ENCODE peak calls at places on chromosome 3, in eight cellular contexts. M is NB4; V is heart right ventricle; I is right cardiac atrium; X is effector CD4-positive, alpha-beta T cell; T is activated CD4-positive, alpha-beta T cell treated with anti-CD3 and anti-CD28 coated beads, Interleukin-2, amount 50 U/mL, for 48 hours; W is T follicular helper cell; P is coronary artery. Q is an unnamed sample.

GRCh38 chr3:120459196-120459595 is 8.4 kb upstream of the FSTL1 start:
- DNase-seq in M (no peak), V (no peak), I (no peak), X (no peak), T (no peak), W (no peak), P (peak; percentile 45), Q (no peak)

GRCh38 chr3:110710605-110711004 is 361.0 kb upstream of the NECTIN3 start:
- DNase-seq in M (no peak), V (no peak), I (no peak), X (no peak), T (no peak), W (no peak), P (no peak), Q (no peak)

GRCh38 chr3:113103588-113103987 is 107.8 kb upstream of the BOC start:
- DNase-seq in M (peak; percentile 41), V (no peak), I (no peak), X (no peak), T (no peak), W (no peak), P (no peak), Q (no peak)

GRCh38 chr3:127629462-127630403 is 748 bp downstream of the PODXL2 start:
- DNase-seq in M (peak; percentile 29), V (no peak), I (peak; percentile 66), X (no peak), T (peak; percentile 25), W (peak; percentile 11), P (no peak), Q (no peak)

GRCh38 chr3:19543212-19543841 is 390.7 kb downstream of the EFHB start:
- DNase-seq in M (peak; percentile 34), V (no peak), I (no peak), X (no peak), T (no peak), W (no peak), P (no peak), Q (peak; percentile 27)

GRCh38 chr3:25787689-25788088 is 2.2 kb upstream of the OXSM start:
- DNase-seq in M (no peak), V (no peak), I (no peak), X (no peak), T (no peak), W (no peak), P (no peak), Q (no peak)

GRCh38 chr3:13634615-13635014 is 85.7 kb downstream of the FBLN2 start:
- DNase-seq in M (no peak), V (no peak), I (no peak), X (no peak), T (no peak), W (no peak), P (no peak), Q (no peak)

GRCh38 chr3:171801738-171802600 is 8.3 kb downstream of the PLD1 start:
- DNase-seq in M (no peak), V (no peak), I (no peak), X (no peak), T (no peak), W (no peak), P (no peak), Q (no peak)

GRCh38 chr3:141384157-141384556 is 15.9 kb downstream of the ZBTB38 start:
- DNase-seq in M (no peak), V (no peak), I (no peak), X (no peak), T (no peak), W (no peak), P (no peak), Q (no peak)

GRCh38 chr3:123485551-123485950 is 36.7 kb upstream of the ADCY5 start:
- DNase-seq in M (no peak), V (no peak), I (no peak), X (no peak), T (no peak), W (no peak), P (no peak), Q (no peak)

GRCh38 chr3:147404000-147404799 is 2.1 kb downstream of the ZIC4 start:
- DNase-seq in M (no peak), V (no peak), I (no peak), X (no peak), T (no peak), W (no peak), P (peak; percentile 11), Q (no peak)

GRCh38 chr3:106425021-106425420 is 556.2 kb upstream of the CBLB start:
- DNase-seq in M (no peak), V (no peak), I (no peak), X (no peak), T (no peak), W (no peak), P (no peak), Q (no peak)

GRCh38 chr3:75906555-75907112 is 121.3 kb upstream of the ZNF717 start:
- DNase-seq in M (no peak), V (no peak), I (peak; percentile 34), X (no peak), T (no peak), W (no peak), P (no peak), Q (peak; percentile 25)

GRCh38 chr3:72123908-72124441 is 339.0 kb upstream of the PROK2 start:
- DNase-seq in M (no peak), V (peak; percentile 22), I (peak; percentile 64), X (no peak), T (peak; percentile 50), W (no peak), P (peak; percentile 79), Q (no peak)

GRCh38 chr3:46714728-46715506 is 2.8 kb downstream of the PRSS50 start:
- DNase-seq in M (no peak), V (peak; percentile 2), I (no peak), X (no peak), T (no peak), W (no peak), P (peak; percentile 28), Q (no peak)

GRCh38 chr3:88617283-88617682 is 467.5 kb downstream of the C3orf38 start:
- DNase-seq in M (peak; percentile 16), V (no peak), I (no peak), X (no peak), T (no peak), W (no peak), P (no peak), Q (no peak)

GRCh38 chr3:152402698-152403456 is 134.1 kb downstream of the MBNL1 start:
- DNase-seq in M (peak; percentile 27), V (no peak), I (no peak), X (no peak), T (no peak), W (no peak), P (no peak), Q (no peak)

GRCh38 chr3:129317014-129317771 is 38.5 kb downstream of the HMCES start:
- DNase-seq in M (no peak), V (no peak), I (peak; percentile 76), X (no peak), T (peak; percentile 9), W (no peak), P (peak; percentile 64), Q (no peak)

GRCh38 chr3:194976049-194976451 is 290.4 kb downstream of the FAM43A start:
- DNase-seq in M (no peak), V (no peak), I (no peak), X (no peak), T (no peak), W (no peak), P (no peak), Q (no peak)

GRCh38 chr3:52471371-52472238 is 16.2 kb downstream of the NISCH start:
- DNase-seq in M (peak; percentile 80), V (peak; percentile 80), I (peak; percentile 90), X (no peak), T (peak; percentile 52), W (no peak), P (no peak), Q (no peak)

GRCh38 chr3:148697311-148698189 is at the start of gene AGTR1:
- DNase-seq in M (no peak), V (peak; percentile 67), I (peak; percentile 86), X (no peak), T (no peak), W (no peak), P (peak; percentile 80), Q (peak; percentile 41)

GRCh38 chr3:79551325-79551892 is 216.4 kb downstream of the ROBO1 start:
- DNase-seq in M (no peak), V (no peak), I (no peak), X (no peak), T (no peak), W (no peak), P (no peak), Q (no peak)

GRCh38 chr3:84586427-84586826 is 372.4 kb upstream of the CADM2 start:
- DNase-seq in M (no peak), V (no peak), I (no peak), X (no peak), T (no peak), W (no peak), P (no peak), Q (no peak)

GRCh38 chr3:126348308-126348920 is 8.8 kb downstream of the KLF15 start:
- DNase-seq in M (no peak), V (no peak), I (no peak), X (no peak), T (no peak), W (no peak), P (peak; percentile 62), Q (no peak)

GRCh38 chr3:18370672-18371071 is 54.5 kb downstream of the SATB1 start:
- DNase-seq in M (no peak), V (no peak), I (no peak), X (no peak), T (no peak), W (no peak), P (no peak), Q (no peak)

GRCh38 chr3:150303776-150304175 is 104.3 kb upstream of the TSC22D2 start:
- DNase-seq in M (peak; percentile 21), V (no peak), I (no peak), X (no peak), T (no peak), W (no peak), P (no peak), Q (no peak)

GRCh38 chr3:66048051-66048395 is 9.3 kb upstream of the MAGI1 start:
- DNase-seq in M (no peak), V (no peak), I (no peak), X (no peak), T (no peak), W (no peak), P (no peak), Q (no peak)

GRCh38 chr3:46461971-46462910 is 2.5 kb downstream of the LTF start:
- DNase-seq in M (peak; percentile 22), V (no peak), I (no peak), X (no peak), T (no peak), W (no peak), P (peak; percentile 52), Q (no peak)

GRCh38 chr3:194184265-194184751 is 48.4 kb downstream of the HES1 start:
- DNase-seq in M (no peak), V (no peak), I (no peak), X (no peak), T (no peak), W (no peak), P (no peak), Q (no peak)

GRCh38 chr3:122091602-122092006 is 36.4 kb downstream of the CD86 start:
- DNase-seq in M (peak; percentile 33), V (no peak), I (no peak), X (no peak), T (no peak), W (no peak), P (no peak), Q (no peak)

GRCh38 chr3:46375814-46376213 is 5.1 kb downstream of the CCR5 start:
- DNase-seq in M (no peak), V (no peak), I (no peak), X (no peak), T (no peak), W (no peak), P (no peak), Q (no peak)

Q was measured in iPS DF 6.9.